ENCODE peak calls at places on chromosome 7, in six cellular contexts. One of them, this sample, is unnamed. For H3K79me2, the result is how much of the 10 kb centered on the place peaks cover.

GRCh38 chr7:49776994-49777393 is 3.6 kb downstream of the VWC2 start:
- DNase-seq in H1: peak
- DNase-seq in GM23338: peak
- DNase-seq in SK-N-SH: no peak
- DNase-seq in K562: peak
- DNase-seq in HepG2: peak
- DNase-seq in this sample: no peak

GRCh38 chr7:140924821-140925421 is at the start of gene BRAF:
- DNase-seq in HepG2: peak
- DNase-seq in GM23338: peak
- DNase-seq in SK-N-SH: peak
- DNase-seq in H1: peak
- DNase-seq in K562: peak
- DNase-seq in this sample: peak

GRCh38 chr7:80726731-80727130 is 88.3 kb downstream of the CD36 start:
- DNase-seq in SK-N-SH: no peak
- DNase-seq in H1: no peak
- DNase-seq in GM23338: no peak
- DNase-seq in K562: no peak
- DNase-seq in HepG2: no peak
- DNase-seq in this sample: no peak

GRCh38 chr7:41777894-41778596 is 75.2 kb upstream of the INHBA start:
- DNase-seq in GM23338: no peak
- DNase-seq in H1: no peak
- DNase-seq in K562: no peak
- DNase-seq in SK-N-SH: no peak
- DNase-seq in HepG2: no peak
- DNase-seq in this sample: no peak

GRCh38 chr7:105677803-105678583 is 96.7 kb upstream of the EFCAB10 start:
- DNase-seq in GM23338: no peak
- DNase-seq in K562: no peak
- DNase-seq in H1: no peak
- DNase-seq in HepG2: no peak
- DNase-seq in SK-N-SH: no peak
- DNase-seq in this sample: no peak

GRCh38 chr7:96973986-96974385 is 31.4 kb upstream of the DLX6 start:
- DNase-seq in HepG2: no peak
- DNase-seq in SK-N-SH: no peak
- DNase-seq in GM23338: no peak
- DNase-seq in K562: no peak
- DNase-seq in H1: no peak
- DNase-seq in this sample: no peak

GRCh38 chr7:35015346-35015859 is 21.9 kb downstream of the DPY19L1 start:
- DNase-seq in H1: no peak
- DNase-seq in HepG2: no peak
- DNase-seq in SK-N-SH: no peak
- DNase-seq in K562: peak
- DNase-seq in GM23338: peak
- DNase-seq in this sample: no peak

GRCh38 chr7:21542891-21543527 is at the start of gene DNAH11:
- DNase-seq in H1: peak
- DNase-seq in SK-N-SH: peak
- DNase-seq in HepG2: no peak
- DNase-seq in GM23338: peak
- DNase-seq in K562: peak
- DNase-seq in this sample: no peak

GRCh38 chr7:150992833-150993302 is 2.1 kb downstream of the NOS3 start:
- DNase-seq in GM23338: peak
- DNase-seq in K562: peak
- DNase-seq in H1: peak
- DNase-seq in HepG2: peak
- DNase-seq in SK-N-SH: peak
- DNase-seq in this sample: no peak

GRCh38 chr7:155591055-155591750 is 44.8 kb upstream of the CNPY1 start:
- DNase-seq in H1: no peak
- DNase-seq in SK-N-SH: no peak
- DNase-seq in HepG2: no peak
- DNase-seq in K562: peak
- DNase-seq in GM23338: no peak
- DNase-seq in this sample: no peak

GRCh38 chr7:107065929-107066247 is 21.4 kb downstream of the PRKAR2B start:
- DNase-seq in SK-N-SH: no peak
- DNase-seq in H1: no peak
- DNase-seq in HepG2: no peak
- DNase-seq in K562: no peak
- DNase-seq in GM23338: no peak
- DNase-seq in this sample: no peak

GRCh38 chr7:119929891-119930290 is 343.1 kb upstream of the KCND2 start:
- DNase-seq in HepG2: no peak
- DNase-seq in K562: no peak
- DNase-seq in GM23338: no peak
- DNase-seq in H1: no peak
- DNase-seq in SK-N-SH: no peak
- DNase-seq in this sample: no peak

GRCh38 chr7:78620931-78621330 is 822.4 kb downstream of the PHTF2 start:
- DNase-seq in SK-N-SH: no peak
- DNase-seq in H1: no peak
- DNase-seq in GM23338: peak
- DNase-seq in K562: peak
- DNase-seq in HepG2: peak
- DNase-seq in this sample: no peak

GRCh38 chr7:26743205-26743604 is 121.2 kb downstream of the SKAP2 start:
- DNase-seq in K562: no peak
- DNase-seq in HepG2: no peak
- DNase-seq in H1: no peak
- DNase-seq in GM23338: no peak
- DNase-seq in SK-N-SH: no peak
- DNase-seq in this sample: no peak

GRCh38 chr7:105978035-105978434 is 15.0 kb downstream of the CDHR3 start:
- DNase-seq in H1: no peak
- DNase-seq in SK-N-SH: no peak
- DNase-seq in HepG2: no peak
- DNase-seq in K562: no peak
- DNase-seq in GM23338: no peak
- DNase-seq in this sample: no peak

GRCh38 chr7:778968-779451 is 51.9 kb upstream of the PRKAR1B start:
- DNase-seq in HepG2: no peak
- DNase-seq in SK-N-SH: peak
- DNase-seq in K562: no peak
- DNase-seq in GM23338: no peak
- DNase-seq in H1: no peak
- DNase-seq in this sample: no peak

GRCh38 chr7:77293046-77293445 is 93.4 kb upstream of the FGL2 start:
- DNase-seq in GM23338: no peak
- DNase-seq in HepG2: no peak
- DNase-seq in K562: no peak
- DNase-seq in SK-N-SH: no peak
- DNase-seq in H1: no peak
- DNase-seq in this sample: no peak

DNA sequence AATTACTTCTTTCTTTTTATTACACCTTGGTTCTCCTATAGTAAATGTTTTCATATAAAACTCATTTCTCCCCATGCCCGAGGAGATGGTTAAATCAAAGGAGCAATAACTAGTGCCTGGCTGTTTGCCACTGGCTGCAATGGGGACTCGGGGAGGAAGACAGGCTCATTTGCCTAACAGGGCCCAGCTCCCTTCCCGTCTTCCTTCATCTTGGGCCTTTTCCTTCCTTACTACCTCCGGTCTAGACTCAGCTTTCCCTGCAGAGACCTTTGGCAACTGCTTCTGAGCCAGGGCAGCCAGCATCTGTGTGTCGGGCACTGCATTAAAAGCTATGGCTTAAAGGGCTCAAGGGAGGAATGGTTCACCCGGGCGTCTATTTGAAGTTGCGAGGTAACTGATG is 63.5 kb downstream of the CALD1 start:
- DNase-seq in GM23338: no peak
- DNase-seq in HepG2: no peak
- DNase-seq in SK-N-SH: no peak
- DNase-seq in H1: no peak
- DNase-seq in K562: no peak
- DNase-seq in this sample: no peak
- H3K79me2 ChIP-seq in GM23338: under half
- H3K79me2 ChIP-seq in HepG2: under half
- H3K79me2 ChIP-seq in SK-N-SH: half or more
- H3K79me2 ChIP-seq in H1: under half
- H3K79me2 ChIP-seq in K562: under half
- H3K79me2 ChIP-seq in this sample: under half

GRCh38 chr7:8881916-8882315 is 448.5 kb downstream of the NXPH1 start:
- DNase-seq in GM23338: peak
- DNase-seq in SK-N-SH: no peak
- DNase-seq in HepG2: no peak
- DNase-seq in H1: no peak
- DNase-seq in K562: peak
- DNase-seq in this sample: no peak
- TF ChIP-seq POLR2AphosphoS5 in GM23338: no peak
- TF ChIP-seq POLR2AphosphoS5 in SK-N-SH: no peak
- TF ChIP-seq POLR2AphosphoS5 in HepG2: no peak
- TF ChIP-seq POLR2AphosphoS5 in H1: no peak
- TF ChIP-seq POLR2AphosphoS5 in K562: no peak
- TF ChIP-seq POLR2AphosphoS5 in this sample: no peak

GRCh38 chr7:135940077-135941075 is 36.8 kb downstream of the MTPN start:
- DNase-seq in HepG2: no peak
- DNase-seq in SK-N-SH: no peak
- DNase-seq in K562: no peak
- DNase-seq in H1: no peak
- DNase-seq in GM23338: no peak
- DNase-seq in this sample: no peak

GRCh38 chr7:135943266-135943889 is 33.8 kb downstream of the MTPN start:
- DNase-seq in HepG2: no peak
- DNase-seq in K562: peak
- DNase-seq in H1: no peak
- DNase-seq in SK-N-SH: no peak
- DNase-seq in GM23338: peak
- DNase-seq in this sample: no peak

GRCh38 chr7:135946289-135947055 is 30.7 kb downstream of the MTPN start:
- DNase-seq in HepG2: no peak
- DNase-seq in SK-N-SH: no peak
- DNase-seq in H1: no peak
- DNase-seq in GM23338: no peak
- DNase-seq in K562: no peak
- DNase-seq in this sample: no peak

GRCh38 chr7:135942614-135943013 is 34.5 kb downstream of the MTPN start:
- DNase-seq in SK-N-SH: no peak
- DNase-seq in HepG2: no peak
- DNase-seq in GM23338: no peak
- DNase-seq in H1: no peak
- DNase-seq in K562: no peak
- DNase-seq in this sample: no peak

GRCh38 chr7:135944753-135945152 is 32.4 kb downstream of the MTPN start:
- DNase-seq in K562: peak
- DNase-seq in HepG2: no peak
- DNase-seq in H1: no peak
- DNase-seq in SK-N-SH: no peak
- DNase-seq in GM23338: no peak
- DNase-seq in this sample: no peak
- H3K79me2 ChIP-seq in K562: half or more
- H3K79me2 ChIP-seq in HepG2: under half
- H3K79me2 ChIP-seq in H1: under half
- H3K79me2 ChIP-seq in SK-N-SH: half or more
- H3K79me2 ChIP-seq in GM23338: under half
- H3K79me2 ChIP-seq in this sample: half or more

GRCh38 chr7:143385891-143386781 is 5.0 kb downstream of the ZYX start:
- DNase-seq in HepG2: no peak
- DNase-seq in GM23338: no peak
- DNase-seq in H1: no peak
- DNase-seq in K562: no peak
- DNase-seq in SK-N-SH: no peak
- DNase-seq in this sample: no peak

GRCh38 chr7:143383642-143383957 is 2.5 kb downstream of the ZYX start:
- DNase-seq in H1: no peak
- DNase-seq in GM23338: no peak
- DNase-seq in SK-N-SH: no peak
- DNase-seq in K562: no peak
- DNase-seq in HepG2: no peak
- DNase-seq in this sample: no peak

GRCh38 chr7:143382791-143383641 is 1.9 kb downstream of the ZYX start:
- DNase-seq in GM23338: no peak
- DNase-seq in HepG2: no peak
- DNase-seq in SK-N-SH: no peak
- DNase-seq in K562: no peak
- DNase-seq in H1: no peak
- DNase-seq in this sample: no peak

GRCh38 chr7:143384148-143384547 is 3.0 kb downstream of the ZYX start:
- DNase-seq in K562: no peak
- DNase-seq in SK-N-SH: no peak
- DNase-seq in H1: no peak
- DNase-seq in GM23338: no peak
- DNase-seq in HepG2: no peak
- DNase-seq in this sample: no peak

DNA sequence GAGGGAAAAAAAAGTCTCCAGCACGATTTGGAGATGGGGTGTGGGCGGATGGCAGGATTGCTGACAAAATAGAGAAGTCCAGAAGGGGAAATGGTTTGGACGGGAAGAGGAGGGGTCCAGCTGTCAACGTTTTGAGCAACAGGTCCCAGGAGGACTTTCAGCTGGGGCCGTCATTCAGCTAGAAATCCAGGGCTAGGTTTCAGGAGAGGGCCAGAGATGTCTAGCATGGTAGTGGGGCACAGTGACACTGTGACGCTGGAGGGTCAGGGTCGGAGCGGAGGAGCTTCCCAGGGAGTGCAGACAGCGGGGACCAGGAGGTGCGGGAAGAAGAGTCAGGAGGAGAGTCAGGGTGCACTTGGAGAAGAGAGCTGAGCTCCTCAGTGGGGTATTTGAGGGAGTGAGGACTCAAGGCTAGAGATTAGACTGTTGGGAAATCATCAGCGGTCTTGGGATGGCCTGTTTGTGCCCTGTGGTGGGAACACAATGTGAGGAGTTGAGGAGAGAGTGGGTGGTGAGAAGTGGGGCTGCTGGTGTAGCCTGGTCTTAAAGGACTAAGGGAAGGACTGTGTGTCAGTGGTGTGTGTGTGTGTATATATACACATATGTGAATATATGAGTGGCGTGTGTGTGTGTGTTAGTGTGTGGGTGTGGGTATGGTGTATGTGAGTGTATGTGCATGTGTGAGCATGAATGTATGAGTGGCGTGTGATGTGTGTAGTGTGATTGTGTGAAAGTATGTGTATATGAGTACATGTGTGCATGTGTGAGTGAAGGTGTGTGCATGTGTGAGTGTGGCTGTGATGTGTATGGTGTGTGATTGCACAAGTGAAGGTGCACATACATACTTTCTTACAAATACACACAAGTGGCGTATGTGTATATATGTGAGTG is 3.8 kb downstream of the ZYX start:
- DNase-seq in K562: no peak
- DNase-seq in HepG2: no peak
- DNase-seq in SK-N-SH: no peak
- DNase-seq in H1: no peak
- DNase-seq in GM23338: no peak
- DNase-seq in this sample: no peak
- TF ChIP-seq POLR2AphosphoS5 in K562: peak
- TF ChIP-seq POLR2AphosphoS5 in HepG2: no peak
- TF ChIP-seq POLR2AphosphoS5 in SK-N-SH: peak
- TF ChIP-seq POLR2AphosphoS5 in H1: peak
- TF ChIP-seq POLR2AphosphoS5 in GM23338: no peak
- TF ChIP-seq POLR2AphosphoS5 in this sample: no peak